ENCODE peak calls at places on chromosomes 16 and 17, in seven cellular contexts. Z is stomach; K is effector CD4-positive, alpha-beta T cell; M is testis; V is GM19239; C is psoas muscle; W is caudate nucleus. G is an unnamed sample.

GRCh38 chr17:5785867-5786509 is 201.7 kb upstream of the NLRP1 start:
- DNase-seq in Z (no peak), K (no peak), M (no peak), V (peak; percentile 40), C (no peak), W (no peak), G (peak; percentile 33)

GRCh38 chr17:49407981-49408501 is 6.6 kb downstream of the PHB1 start:
- DNase-seq in Z (peak; percentile 89), K (peak; percentile 75), M (peak; percentile 83), V (peak; percentile 74), C (peak; percentile 78), W (peak; percentile 30), G (peak; percentile 41)

GRCh38 chr17:58306131-58306951 is 22.3 kb downstream of the TSPOAP1 start:
- DNase-seq in Z (peak; percentile 24), K (no peak), M (peak; percentile 6), V (no peak), C (no peak), W (no peak), G (no peak)

GRCh38 chr16:59478806-59479205 is 744.7 kb upstream of the GOT2 start:
- DNase-seq in Z (no peak), K (no peak), M (no peak), V (no peak), C (no peak), W (no peak), G (no peak)

GRCh38 chr17:57898487-57899311 is 48.9 kb upstream of the MRPS23 start:
- DNase-seq in Z (peak; percentile 72), K (no peak), M (peak; percentile 36), V (no peak), C (peak; percentile 84), W (peak; percentile 57), G (peak; percentile 59)

GRCh38 chr16:86784267-86784626 is 205.9 kb downstream of the FOXL1 start:
- DNase-seq in Z (peak; percentile 7), K (no peak), M (no peak), V (no peak), C (no peak), W (no peak), G (no peak)

GRCh38 chr16:55021595-55022475 is 91.2 kb downstream of the IRX5 start:
- DNase-seq in Z (no peak), K (no peak), M (no peak), V (no peak), C (no peak), W (no peak), G (peak; percentile 50)

GRCh38 chr16:30458561-30459394 is 13.1 kb upstream of the SEPHS2 start:
- DNase-seq in Z (peak; percentile 52), K (peak; percentile 51), M (no peak), V (peak; percentile 32), C (peak; percentile 54), W (no peak), G (no peak)

GRCh38 chr16:85098565-85098964 is 13.7 kb downstream of the CIBAR2 start:
- DNase-seq in Z (no peak), K (no peak), M (peak; percentile 39), V (no peak), C (no peak), W (no peak), G (peak; percentile 12)

GRCh38 chr16:84820771-84821170 is 986 bp downstream of the CRISPLD2 start:
- DNase-seq in Z (no peak), K (no peak), M (no peak), V (no peak), C (peak; percentile 34), W (no peak), G (no peak)

G was measured in iris pigment epithelial cell.